ENCODE peak calls at places on chromosomes 1 and 21, in four cellular contexts. One of them, this sample, is unnamed.

GRCh38 chr1:119080586-119080985 is 59.9 kb downstream of the WARS2 start:
- DNase-seq in HepG2: no peak
- DNase-seq in GM12878: no peak
- DNase-seq in H1: peak; percentile 47
- DNase-seq in this sample: no peak

GRCh38 chr21:33878824-33879223 is 36.8 kb downstream of the ATP5PO start:
- DNase-seq in H1: no peak
- DNase-seq in HepG2: no peak
- DNase-seq in GM12878: no peak
- DNase-seq in this sample: no peak

GRCh38 chr1:45266151-45266801 is 59.9 kb upstream of the ZSWIM5 start:
- DNase-seq in GM12878: no peak
- DNase-seq in H1: no peak
- DNase-seq in HepG2: peak; percentile 89
- DNase-seq in this sample: no peak

GRCh38 chr1:225866061-225866844 is 15.9 kb downstream of the TMEM63A start:
- DNase-seq in GM12878: no peak
- DNase-seq in H1: no peak
- DNase-seq in HepG2: no peak
- DNase-seq in this sample: no peak

GRCh38 chr1:203038217-203038741 is 12.0 kb downstream of the PPFIA4 start:
- DNase-seq in H1: no peak
- DNase-seq in GM12878: no peak
- DNase-seq in HepG2: no peak
- DNase-seq in this sample: no peak

GRCh38 chr1:89822999-89823628 is 2.3 kb downstream of the LRRC8D start:
- DNase-seq in HepG2: no peak
- DNase-seq in GM12878: no peak
- DNase-seq in H1: no peak
- DNase-seq in this sample: no peak

GRCh38 chr1:110356379-110356778 is 17.2 kb downstream of the RBM15 start:
- DNase-seq in HepG2: no peak
- DNase-seq in GM12878: no peak
- DNase-seq in H1: no peak
- DNase-seq in this sample: no peak

GRCh38 chr1:192907545-192908243 is 98.9 kb downstream of the RGS2 start:
- DNase-seq in HepG2: no peak
- DNase-seq in H1: no peak
- DNase-seq in GM12878: no peak
- DNase-seq in this sample: no peak

GRCh38 chr1:230105754-230106625 is 39.0 kb downstream of the GALNT2 start:
- DNase-seq in HepG2: peak; percentile 89
- DNase-seq in H1: no peak
- DNase-seq in GM12878: peak; percentile 59
- DNase-seq in this sample: no peak

GRCh38 chr1:156115514-156116374 is 1.2 kb downstream of the LMNA start:
- DNase-seq in GM12878: no peak
- DNase-seq in H1: no peak
- DNase-seq in HepG2: peak; percentile 41
- DNase-seq in this sample: no peak

GRCh38 chr1:159439422-159439821 is at the start of gene OR10J1:
- DNase-seq in HepG2: no peak
- DNase-seq in H1: no peak
- DNase-seq in GM12878: no peak
- DNase-seq in this sample: no peak

GRCh38 chr1:184827600-184828368 is 73.1 kb upstream of the EDEM3 start:
- DNase-seq in H1: peak; percentile 17
- DNase-seq in GM12878: no peak
- DNase-seq in HepG2: no peak
- DNase-seq in this sample: no peak

GRCh38 chr1:54488065-54488750 is 59.8 kb upstream of the ACOT11 start:
- DNase-seq in GM12878: no peak
- DNase-seq in HepG2: peak; percentile 79
- DNase-seq in H1: peak; percentile 73
- DNase-seq in this sample: peak; percentile 97

GRCh38 chr1:197360068-197360467 is 92.0 kb downstream of the CRB1 start:
- DNase-seq in GM12878: no peak
- DNase-seq in HepG2: no peak
- DNase-seq in H1: no peak
- DNase-seq in this sample: no peak

DNA sequence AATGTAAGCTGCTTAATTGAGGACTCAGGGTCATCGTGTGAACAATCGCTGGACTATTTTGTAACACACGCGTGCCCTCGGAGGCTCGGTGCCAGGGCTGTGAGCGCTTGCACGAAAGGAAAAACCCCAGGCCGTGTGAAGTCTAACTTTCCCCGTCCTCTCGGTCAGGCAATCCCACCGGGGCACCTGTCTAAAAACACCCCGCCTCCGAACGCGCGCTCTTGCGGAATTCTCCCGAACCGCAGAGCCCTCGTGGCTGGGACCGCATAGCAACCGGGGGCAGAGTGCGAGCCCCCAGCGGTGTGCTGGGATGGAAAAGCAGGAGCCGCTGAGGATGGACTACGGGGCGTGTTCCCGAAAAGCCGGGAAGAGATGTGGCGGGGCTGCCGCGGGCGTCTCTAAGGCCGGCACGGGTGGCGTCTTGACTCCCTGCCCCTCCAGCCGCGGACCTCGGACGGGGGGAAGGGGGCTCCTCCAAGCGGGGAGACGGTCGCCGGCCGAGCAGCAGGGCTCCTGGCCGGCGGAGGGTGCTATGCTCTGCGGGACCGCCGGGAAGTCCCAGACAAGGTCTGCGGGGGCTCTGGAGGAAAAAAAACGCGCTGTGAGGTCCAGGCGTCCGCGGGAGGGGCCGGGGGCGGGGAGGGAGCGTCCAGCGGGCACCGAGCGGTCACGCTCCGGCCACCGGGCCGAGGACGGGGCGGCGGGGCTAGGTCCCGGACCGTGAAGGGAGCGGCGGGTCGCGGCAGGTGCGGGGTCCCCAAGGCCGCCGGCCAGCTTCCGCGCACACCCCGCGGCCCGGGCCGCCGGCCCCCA is 936 bp downstream of the ZBTB21 start:
- DNase-seq in HepG2: peak; percentile 62
- DNase-seq in GM12878: no peak
- DNase-seq in H1: no peak
- DNase-seq in this sample: peak; percentile 56
- TF ChIP-seq SUZ12 in HepG2: no peak
- TF ChIP-seq SUZ12 in GM12878: no peak
- TF ChIP-seq SUZ12 in H1: no peak
- TF ChIP-seq SUZ12 in this sample: no peak

GRCh38 chr1:173122958-173123852 is 72.5 kb upstream of the TNFSF18 start:
- DNase-seq in HepG2: peak; percentile 93
- DNase-seq in H1: peak; percentile 7
- DNase-seq in GM12878: no peak
- DNase-seq in this sample: no peak
- TF ChIP-seq SP1 in HepG2: no peak
- TF ChIP-seq SP1 in H1: no peak
- TF ChIP-seq SP1 in GM12878: no peak
- TF ChIP-seq SP1 in this sample: no peak

GRCh38 chr21:45320261-45320990 is 32.7 kb upstream of the POFUT2 start:
- DNase-seq in HepG2: no peak
- DNase-seq in GM12878: no peak
- DNase-seq in H1: no peak
- DNase-seq in this sample: no peak

GRCh38 chr21:45320991-45321656 is 33.4 kb upstream of the POFUT2 start:
- DNase-seq in GM12878: no peak
- DNase-seq in H1: no peak
- DNase-seq in HepG2: no peak
- DNase-seq in this sample: no peak

GRCh38 chr21:45318146-45318555 is 30.5 kb upstream of the POFUT2 start:
- DNase-seq in H1: no peak
- DNase-seq in HepG2: no peak
- DNase-seq in GM12878: no peak
- DNase-seq in this sample: no peak

GRCh38 chr21:45318556-45319341 is 31.1 kb upstream of the POFUT2 start:
- DNase-seq in GM12878: no peak
- DNase-seq in HepG2: peak; percentile 94
- DNase-seq in H1: no peak
- DNase-seq in this sample: no peak

DNA sequence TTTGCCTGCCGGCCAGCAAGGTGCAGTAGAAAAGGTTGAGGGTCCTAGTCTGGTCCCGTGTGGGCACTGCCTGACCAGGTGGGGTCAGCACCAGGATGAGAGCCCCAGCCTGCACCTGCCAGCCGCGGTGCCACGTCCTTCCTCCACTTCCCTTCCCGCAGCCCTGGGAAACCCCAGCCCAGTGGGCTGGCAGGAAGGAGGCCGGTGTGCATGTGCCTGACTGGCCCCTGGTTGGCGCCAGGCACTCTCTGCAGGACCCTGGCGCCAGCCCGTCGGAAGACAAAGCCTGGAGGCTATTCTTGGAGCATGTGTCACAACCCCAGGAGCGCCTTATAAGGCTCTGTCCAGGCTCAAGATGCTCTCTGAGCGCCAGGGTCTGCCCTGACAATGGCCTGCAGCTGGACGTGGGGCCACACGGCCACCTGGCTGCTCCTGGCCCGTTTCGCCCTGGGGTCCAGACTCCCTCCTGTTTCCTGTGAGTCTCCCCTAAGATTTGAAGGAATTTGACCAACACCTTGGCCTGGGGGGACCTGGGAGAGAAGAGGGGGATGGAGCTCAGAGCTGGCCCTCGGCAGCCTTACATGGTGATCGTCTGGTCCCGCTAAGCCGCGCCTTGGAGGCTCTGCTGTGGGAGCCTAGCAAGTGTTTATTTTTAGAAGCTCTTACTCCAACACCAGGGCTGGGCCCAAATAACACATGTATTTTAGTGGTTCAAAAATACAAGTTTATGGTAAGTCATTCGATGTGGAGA is 31.9 kb upstream of the POFUT2 start:
- DNase-seq in HepG2: no peak
- DNase-seq in H1: no peak
- DNase-seq in GM12878: no peak
- DNase-seq in this sample: no peak
- TF ChIP-seq SUZ12 in HepG2: no peak
- TF ChIP-seq SUZ12 in H1: no peak
- TF ChIP-seq SUZ12 in GM12878: no peak
- TF ChIP-seq SUZ12 in this sample: no peak

GRCh38 chr1:109283748-109284600 is 1.0 kb upstream of the PSRC1 start:
- DNase-seq in HepG2: no peak
- DNase-seq in GM12878: no peak
- DNase-seq in H1: no peak
- DNase-seq in this sample: no peak
- TF ChIP-seq SP1 in HepG2: no peak
- TF ChIP-seq SP1 in GM12878: no peak
- TF ChIP-seq SP1 in H1: no peak
- TF ChIP-seq SP1 in this sample: no peak

DNA sequence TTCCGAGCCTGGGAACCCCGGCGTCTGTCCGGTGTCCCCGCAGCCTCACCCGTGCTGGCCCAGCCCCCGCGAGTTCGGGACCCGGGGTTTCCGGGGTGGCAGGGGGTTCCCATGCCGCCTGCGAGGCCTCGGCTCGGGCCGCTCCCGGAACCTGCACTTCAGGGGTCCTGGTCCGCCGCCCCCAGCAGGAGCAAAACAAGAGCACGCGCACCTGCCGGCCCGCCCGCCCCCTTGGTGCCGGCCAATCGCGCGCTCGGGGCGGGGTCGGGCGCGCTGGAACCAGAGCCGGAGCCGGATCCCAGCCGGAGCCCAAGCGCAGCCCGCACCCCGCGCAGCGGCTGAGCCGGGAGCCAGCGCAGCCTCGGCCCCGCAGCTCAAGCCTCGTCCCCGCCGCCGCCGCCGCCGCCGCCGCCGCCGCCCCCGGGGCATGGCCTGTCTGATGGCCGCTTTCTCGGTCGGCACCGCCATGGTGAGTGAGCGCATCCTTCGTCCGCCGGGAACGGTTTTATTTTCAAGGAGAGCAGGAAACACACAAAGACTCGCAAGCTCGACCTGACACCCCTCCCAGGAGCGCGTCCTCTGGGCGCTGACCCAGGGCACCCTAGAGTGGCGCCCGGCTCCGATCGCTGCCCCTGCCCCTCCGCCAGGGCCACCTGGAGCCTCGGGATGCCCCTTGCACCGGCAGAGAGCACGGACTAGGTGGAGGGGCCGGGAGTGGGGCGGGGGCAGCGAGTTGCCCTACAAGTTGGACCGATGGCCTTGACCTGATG is at the start of gene ABCG1:
- DNase-seq in GM12878: no peak
- DNase-seq in H1: no peak
- DNase-seq in HepG2: no peak
- DNase-seq in this sample: peak; percentile 71
- TF ChIP-seq SUZ12 in GM12878: no peak
- TF ChIP-seq SUZ12 in H1: no peak
- TF ChIP-seq SUZ12 in HepG2: no peak
- TF ChIP-seq SUZ12 in this sample: no peak

GRCh38 chr21:38139380-38140168 is 117.2 kb upstream of the KCNJ15 start:
- DNase-seq in HepG2: peak; percentile 7
- DNase-seq in GM12878: no peak
- DNase-seq in H1: no peak
- DNase-seq in this sample: no peak
- TF ChIP-seq SP1 in HepG2: no peak
- TF ChIP-seq SP1 in GM12878: no peak
- TF ChIP-seq SP1 in H1: no peak
- TF ChIP-seq SP1 in this sample: no peak

DNA sequence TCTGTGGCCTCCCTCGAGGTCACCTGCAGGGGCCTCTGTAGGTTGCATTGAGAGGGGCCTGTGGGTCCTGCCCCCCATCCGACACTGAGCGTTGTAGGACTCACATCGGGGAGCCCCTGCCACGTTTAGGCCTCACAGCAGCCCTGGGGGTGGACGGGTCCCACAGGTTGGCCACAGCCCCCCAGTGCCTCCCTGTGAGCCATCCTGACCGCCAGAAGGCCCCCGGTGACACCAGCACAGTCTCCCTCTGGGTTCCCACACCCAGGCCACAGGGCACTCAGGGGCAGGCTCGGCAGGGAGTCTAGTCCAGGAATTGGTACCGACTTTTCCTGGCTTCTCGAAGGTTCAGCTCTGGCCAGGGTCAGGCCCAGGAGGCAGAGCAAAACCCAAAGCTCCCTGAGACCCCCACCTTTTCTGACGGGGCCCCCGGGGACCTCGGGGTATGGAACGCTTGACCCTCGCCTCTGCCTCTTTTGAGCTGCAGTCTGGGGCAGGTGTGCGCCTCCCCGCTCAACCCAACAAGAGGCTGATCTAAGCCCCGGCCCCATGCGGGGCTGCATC is 13.9 kb upstream of the POFUT2 start:
- DNase-seq in GM12878: no peak
- DNase-seq in H1: no peak
- DNase-seq in HepG2: no peak
- DNase-seq in this sample: no peak
- TF ChIP-seq SUZ12 in GM12878: no peak
- TF ChIP-seq SUZ12 in H1: no peak
- TF ChIP-seq SUZ12 in HepG2: no peak
- TF ChIP-seq SUZ12 in this sample: no peak

GRCh38 chr1:115337276-115337632 is 795 bp downstream of the NGF start:
- DNase-seq in GM12878: no peak
- DNase-seq in H1: no peak
- DNase-seq in HepG2: no peak
- DNase-seq in this sample: no peak

GRCh38 chr1:115340879-115341278 is 2.8 kb upstream of the NGF start:
- DNase-seq in H1: no peak
- DNase-seq in HepG2: no peak
- DNase-seq in GM12878: no peak
- DNase-seq in this sample: no peak

GRCh38 chr1:115336741-115337140 is 1.3 kb downstream of the NGF start:
- DNase-seq in HepG2: no peak
- DNase-seq in GM12878: no peak
- DNase-seq in H1: no peak
- DNase-seq in this sample: no peak

GRCh38 chr1:115338457-115338820 is 390 bp upstream of the NGF start:
- DNase-seq in H1: no peak
- DNase-seq in HepG2: no peak
- DNase-seq in GM12878: no peak
- DNase-seq in this sample: no peak

GRCh38 chr1:115337633-115338456 is at the start of gene NGF:
- DNase-seq in HepG2: no peak
- DNase-seq in GM12878: no peak
- DNase-seq in H1: peak; percentile 63
- DNase-seq in this sample: peak; percentile 68
- TF ChIP-seq SP1 in HepG2: no peak
- TF ChIP-seq SP1 in GM12878: no peak
- TF ChIP-seq SP1 in H1: no peak
- TF ChIP-seq SP1 in this sample: no peak

This sample was measured in HEK293T.